ENCODE peak calls at places on chromosome 22, in six cellular contexts. T is CD4-positive, alpha-beta T cell; Y is heart left ventricle; M is RWPE1; W is GM06990; X is omental fat pad. Q is an unnamed sample.

GRCh38 chr22:38345782-38346181 is 28.5 kb upstream of the CSNK1E start:
- DNase-seq in X (no peak), W (no peak), Y (no peak), T (no peak), M (no peak), Q (no peak)

GRCh38 chr22:49929553-49929979 is 11.1 kb downstream of the CRELD2 start:
- DNase-seq in Y (peak; percentile 73), M (peak; percentile 65), X (no peak), W (peak; percentile 80), T (peak; percentile 58), Q (peak; percentile 81)

GRCh38 chr22:50621491-50621880 is 6.5 kb downstream of the ARSA start:
- DNase-seq in T (peak; percentile 30), X (no peak), Y (no peak), W (peak; percentile 69), M (no peak), Q (peak; percentile 33)

GRCh38 chr22:39592104-39593060 is 21.8 kb downstream of the CACNA1I start:
- DNase-seq in X (no peak), T (no peak), M (peak; percentile 52), W (no peak), Y (no peak), Q (no peak)

GRCh38 chr22:28951969-28952521 is 68.7 kb downstream of the ZNRF3 start:
- DNase-seq in W (no peak), M (no peak), X (no peak), T (no peak), Y (peak; percentile 28), Q (no peak)

GRCh38 chr22:23110922-23111527 is 30.8 kb downstream of the RSPH14 start:
- DNase-seq in W (no peak), Y (no peak), X (no peak), T (no peak), M (no peak), Q (no peak)

GRCh38 chr22:39482768-39483167 is 19.3 kb upstream of the MIEF1 start:
- DNase-seq in T (no peak), X (no peak), Y (no peak), M (no peak), W (no peak), Q (no peak)

GRCh38 chr22:39240841-39241631 is 3.7 kb downstream of the PDGFB start:
- DNase-seq in Y (peak; percentile 74), W (no peak), T (peak; percentile 36), M (peak; percentile 55), X (no peak), Q (no peak)

GRCh38 chr22:32473388-32473952 is 1.1 kb upstream of the FBXO7 start:
- DNase-seq in X (no peak), T (peak; percentile 6), M (peak; percentile 23), W (no peak), Y (no peak), Q (peak; percentile 16)

GRCh38 chr22:32720924-32721323 is 80.6 kb upstream of the TIMP3 start:
- DNase-seq in M (no peak), Y (no peak), X (no peak), W (no peak), T (no peak), Q (no peak)

GRCh38 chr22:49052023-49052538 is 775.6 kb downstream of the BRD1 start:
- DNase-seq in X (no peak), M (no peak), T (peak; percentile 4), Y (no peak), W (no peak), Q (peak; percentile 42)

GRCh38 chr22:50700387-50701075 is 27.9 kb downstream of the SHANK3 start:
- DNase-seq in W (no peak), Y (peak; percentile 22), T (no peak), M (no peak), X (no peak), Q (no peak)

GRCh38 chr22:35685731-35686130 is 31.9 kb upstream of the APOL5 start:
- DNase-seq in Y (no peak), W (no peak), T (no peak), X (no peak), M (peak; percentile 13), Q (no peak)

GRCh38 chr22:35683560-35683959 is 34.1 kb upstream of the APOL5 start:
- DNase-seq in Y (no peak), T (no peak), M (no peak), W (no peak), X (no peak), Q (no peak)

GRCh38 chr22:35684732-35685131 is 32.9 kb upstream of the APOL5 start:
- DNase-seq in W (no peak), X (no peak), T (no peak), M (no peak), Y (no peak), Q (no peak)

GRCh38 chr22:35686298-35686697 is 31.4 kb upstream of the APOL5 start:
- DNase-seq in Y (no peak), W (no peak), X (no peak), M (no peak), T (no peak), Q (no peak)

DNA sequence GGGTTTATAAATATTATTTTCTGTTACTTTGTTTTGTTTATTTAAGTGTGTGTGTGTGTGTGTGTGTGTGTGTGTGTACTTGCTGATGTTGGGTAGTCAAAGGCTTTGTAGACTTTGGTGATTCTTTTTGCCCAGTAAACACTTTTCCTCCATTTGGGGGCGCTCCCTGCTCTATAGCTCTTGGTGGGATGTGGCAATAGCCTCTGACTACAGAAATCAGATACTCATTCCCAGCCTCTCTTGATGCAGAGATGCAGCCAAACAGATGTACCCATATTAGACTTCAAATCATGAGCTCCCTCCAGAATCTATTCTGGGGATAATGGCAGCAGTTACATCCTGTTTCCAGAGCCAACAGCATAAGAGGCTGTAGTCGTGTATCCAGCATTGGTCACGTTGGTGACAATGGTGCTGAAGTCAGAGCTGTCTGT is 33.4 kb upstream of the APOL5 start:
- DNase-seq in X (no peak), M (no peak), Y (peak; percentile 44), T (no peak), W (no peak), Q (no peak)
- TF ChIP-seq CTCF in X (no peak), M (no peak), Y (peak; percentile 38), T (no peak), W (peak; percentile 16), Q (no peak)

GRCh38 chr22:36727927-36728488 is 24.5 kb upstream of the CACNG2 start:
- DNase-seq in T (no peak), Y (no peak), W (no peak), M (no peak), X (no peak), Q (no peak)
- TF ChIP-seq CTCF in T (no peak), Y (no peak), W (no peak), M (no peak), X (no peak), Q (no peak)

GRCh38 chr22:22103078-22103593 is 120.5 kb upstream of the TOP3B start:
- DNase-seq in X (no peak), Y (no peak), W (no peak), T (no peak), M (no peak), Q (no peak)
- TF ChIP-seq CTCF in X (no peak), Y (peak; percentile 17), W (peak; percentile 55), T (no peak), M (no peak), Q (no peak)

DNA sequence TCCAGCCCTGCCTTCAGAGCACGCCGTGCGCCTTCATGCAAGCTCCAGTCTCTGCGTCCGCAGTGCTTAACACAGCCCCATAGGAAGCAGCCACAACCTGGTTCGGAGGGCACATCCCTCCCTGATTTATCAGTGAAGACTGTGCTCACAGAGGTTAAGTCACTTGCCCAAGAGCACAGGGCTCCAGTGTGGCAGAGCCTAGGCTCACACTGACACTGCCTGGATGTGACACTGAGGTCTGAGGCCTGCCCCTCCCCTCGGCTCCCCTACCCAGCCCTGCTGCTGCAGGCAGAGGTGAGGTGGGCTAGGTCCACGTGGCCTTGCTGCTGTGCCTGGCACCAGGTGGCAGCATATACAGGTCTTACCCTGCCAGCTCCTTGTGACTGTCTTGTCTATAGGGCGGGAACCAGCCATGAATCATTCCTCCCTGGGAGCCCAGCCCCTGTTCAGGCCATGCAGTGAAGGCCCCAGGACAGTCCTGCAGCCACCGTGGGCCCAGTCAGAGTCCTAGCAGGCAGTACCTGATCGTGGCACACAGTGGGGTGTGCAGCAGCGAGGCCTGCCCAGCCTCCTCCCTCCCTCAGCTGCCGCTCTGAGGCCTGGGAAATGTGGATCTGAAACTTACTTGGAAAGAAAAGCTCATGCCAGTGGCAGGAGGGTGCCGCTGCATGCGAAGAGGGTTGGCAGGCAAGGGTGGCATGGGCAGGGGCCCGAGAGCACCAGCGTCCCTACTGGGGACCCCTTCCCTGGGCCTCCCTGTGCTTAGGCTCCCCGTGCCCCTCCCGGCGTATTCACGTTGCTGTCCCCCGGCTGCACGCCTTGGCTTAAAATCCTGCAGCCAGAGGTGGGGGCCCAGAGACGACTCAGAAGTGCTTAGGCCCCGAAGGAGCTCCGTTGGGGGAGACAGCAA is 1.2 kb upstream of the CERK start:
- DNase-seq in T (peak; percentile 64), Y (peak; percentile 74), M (peak; percentile 79), W (peak; percentile 48), X (no peak), Q (peak; percentile 61)
- TF ChIP-seq CTCF in T (peak; percentile 63), Y (no peak), M (peak; percentile 78), W (peak; percentile 25), X (no peak), Q (peak; percentile 39)

DNA sequence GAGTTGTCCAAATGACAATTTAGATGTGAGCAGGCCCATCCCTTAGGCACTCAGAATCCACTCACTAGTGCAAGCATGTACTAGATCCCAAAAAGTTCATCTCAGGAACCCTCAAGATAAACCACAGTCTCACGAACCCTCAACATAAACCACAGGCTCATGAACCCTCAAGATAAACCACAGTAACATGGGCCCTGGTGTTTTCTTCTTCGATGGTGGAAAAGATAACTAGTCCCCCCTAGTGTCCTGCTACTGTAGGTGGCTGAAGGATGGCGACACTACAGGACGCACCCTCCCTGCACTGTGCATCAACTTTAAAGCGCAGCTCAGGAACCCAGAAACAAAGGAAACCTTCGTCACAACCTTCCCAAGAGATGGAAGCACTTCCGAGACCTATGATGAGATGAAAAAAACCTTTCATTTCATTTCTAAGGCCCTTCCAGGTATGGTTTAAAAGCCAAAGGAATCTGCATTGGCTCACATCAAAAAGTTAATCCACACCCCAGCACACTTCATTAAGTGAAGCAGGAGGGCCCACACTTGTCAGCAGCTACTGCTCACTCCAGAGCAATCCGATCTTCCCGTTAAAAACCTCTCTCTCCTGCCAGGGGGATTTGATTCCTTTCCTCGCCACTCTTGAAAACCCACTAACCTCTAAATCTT is 2.4 kb downstream of the LARGE1 start:
- DNase-seq in W (no peak), Y (no peak), X (no peak), T (no peak), M (no peak), Q (no peak)
- TF ChIP-seq CTCF in W (peak; percentile 67), Y (peak; percentile 48), X (no peak), T (no peak), M (no peak), Q (no peak)

GRCh38 chr22:43883012-43883661 is 8.7 kb downstream of the PNPLA5 start:
- DNase-seq in X (no peak), W (peak; percentile 42), T (no peak), M (peak; percentile 55), Y (no peak), Q (no peak)
- TF ChIP-seq CTCF in X (no peak), W (peak; percentile 84), T (peak; percentile 45), M (peak; percentile 66), Y (peak; percentile 25), Q (peak; percentile 29)

DNA sequence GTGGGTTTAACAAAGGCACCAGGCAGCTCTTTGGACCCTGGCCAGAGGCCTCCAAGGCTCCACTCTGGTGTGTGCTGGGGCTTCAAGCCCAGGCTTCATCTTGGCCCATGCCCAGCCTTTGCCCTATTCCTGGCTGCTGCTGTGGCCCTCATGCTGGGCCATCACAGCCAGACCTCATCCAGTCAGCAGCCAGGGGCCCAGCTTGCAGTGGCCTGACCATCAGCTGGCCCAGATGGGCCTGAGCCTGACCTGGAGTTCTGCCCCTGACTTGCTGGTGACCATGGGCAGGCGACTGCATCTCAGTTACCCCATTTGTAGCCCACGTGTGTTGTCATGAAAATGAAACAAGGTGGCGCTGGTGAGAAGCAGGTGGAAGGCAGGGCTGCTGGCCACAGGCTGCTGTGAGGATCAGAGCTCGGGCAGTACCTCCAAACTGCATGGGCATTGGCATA is 76.1 kb downstream of the MED15 start:
- DNase-seq in Y (peak; percentile 83), M (no peak), X (no peak), T (no peak), W (no peak), Q (no peak)
- TF ChIP-seq CTCF in Y (no peak), M (no peak), X (no peak), T (no peak), W (no peak), Q (no peak)